ENCODE peak calls at places on chromosomes 13 and 19, in five cellular contexts. One of them, this sample, is unnamed. For H3K27me3, the result is how much of the 10 kb centered on the place peaks cover.

GRCh38 chr13:79062291-79062690 is 343.8 kb downstream of the RBM26 start:
- DNase-seq in GM12878: no peak
- DNase-seq in K562: no peak
- DNase-seq in H1: no peak
- DNase-seq in HepG2: no peak
- DNase-seq in this sample: peak

GRCh38 chr13:90427322-90428272 is 919.9 kb upstream of the MIR17HG start:
- DNase-seq in GM12878: no peak
- DNase-seq in H1: no peak
- DNase-seq in HepG2: no peak
- DNase-seq in K562: no peak
- DNase-seq in this sample: peak

GRCh38 chr19:6020166-6020967 is 42.4 kb upstream of the RANBP3 start:
- DNase-seq in K562: no peak
- DNase-seq in GM12878: no peak
- DNase-seq in HepG2: peak
- DNase-seq in H1: no peak
- DNase-seq in this sample: no peak

GRCh38 chr19:33630880-33631627 is 9.3 kb downstream of the CHST8 start:
- DNase-seq in GM12878: no peak
- DNase-seq in K562: no peak
- DNase-seq in H1: no peak
- DNase-seq in HepG2: no peak
- DNase-seq in this sample: no peak

GRCh38 chr13:51330741-51331140 is 8.8 kb upstream of the SERPINE3 start:
- DNase-seq in GM12878: peak
- DNase-seq in H1: no peak
- DNase-seq in K562: no peak
- DNase-seq in HepG2: no peak
- DNase-seq in this sample: no peak

GRCh38 chr13:76245920-76246319 is 609.8 kb downstream of the LMO7 start:
- DNase-seq in GM12878: no peak
- DNase-seq in K562: no peak
- DNase-seq in H1: no peak
- DNase-seq in HepG2: no peak
- DNase-seq in this sample: no peak

GRCh38 chr19:46824887-46825730 is 25.5 kb downstream of the AP2S1 start:
- DNase-seq in HepG2: no peak
- DNase-seq in H1: no peak
- DNase-seq in GM12878: no peak
- DNase-seq in K562: no peak
- DNase-seq in this sample: no peak

GRCh38 chr13:24618219-24618955 is 61.8 kb upstream of the ATP12A start:
- DNase-seq in GM12878: peak
- DNase-seq in K562: no peak
- DNase-seq in H1: no peak
- DNase-seq in HepG2: no peak
- DNase-seq in this sample: no peak

GRCh38 chr19:6952956-6953355 is 65.6 kb downstream of the ADGRE1 start:
- DNase-seq in K562: peak
- DNase-seq in HepG2: no peak
- DNase-seq in H1: no peak
- DNase-seq in GM12878: no peak
- DNase-seq in this sample: no peak

GRCh38 chr13:40254394-40254793 is 412.0 kb downstream of the FOXO1 start:
- DNase-seq in K562: no peak
- DNase-seq in HepG2: no peak
- DNase-seq in H1: no peak
- DNase-seq in GM12878: no peak
- DNase-seq in this sample: no peak

GRCh38 chr13:95643471-95643813 is 1.1 kb downstream of the DZIP1 start:
- DNase-seq in GM12878: no peak
- DNase-seq in K562: no peak
- DNase-seq in HepG2: peak
- DNase-seq in H1: no peak
- DNase-seq in this sample: peak

GRCh38 chr19:16851031-16851712 is 22.0 kb downstream of the SIN3B start:
- DNase-seq in GM12878: no peak
- DNase-seq in H1: no peak
- DNase-seq in K562: no peak
- DNase-seq in HepG2: no peak
- DNase-seq in this sample: no peak

GRCh38 chr13:99380921-99381645 is 73.9 kb upstream of the GPR183 start:
- DNase-seq in H1: no peak
- DNase-seq in HepG2: no peak
- DNase-seq in K562: no peak
- DNase-seq in GM12878: peak
- DNase-seq in this sample: no peak

GRCh38 chr13:99378985-99379734 is 72.0 kb upstream of the GPR183 start:
- DNase-seq in HepG2: no peak
- DNase-seq in GM12878: no peak
- DNase-seq in K562: no peak
- DNase-seq in H1: peak
- DNase-seq in this sample: peak

GRCh38 chr13:99380402-99380801 is 73.2 kb upstream of the GPR183 start:
- DNase-seq in GM12878: no peak
- DNase-seq in K562: no peak
- DNase-seq in HepG2: no peak
- DNase-seq in H1: no peak
- DNase-seq in this sample: no peak

GRCh38 chr13:99377641-99378040 is 70.4 kb upstream of the GPR183 start:
- DNase-seq in GM12878: no peak
- DNase-seq in H1: no peak
- DNase-seq in K562: no peak
- DNase-seq in HepG2: no peak
- DNase-seq in this sample: no peak

GRCh38 chr13:99379856-99380255 is 72.7 kb upstream of the GPR183 start:
- DNase-seq in GM12878: no peak
- DNase-seq in K562: no peak
- DNase-seq in H1: no peak
- DNase-seq in HepG2: no peak
- DNase-seq in this sample: no peak
- TF ChIP-seq CREB1 in GM12878: no peak
- TF ChIP-seq CREB1 in K562: no peak
- TF ChIP-seq CREB1 in H1: no peak
- TF ChIP-seq CREB1 in HepG2: no peak
- TF ChIP-seq CREB1 in this sample: no peak

GRCh38 chr19:50564229-50565105 is 3.8 kb downstream of the LRRC4B start:
- DNase-seq in GM12878: no peak
- DNase-seq in HepG2: no peak
- DNase-seq in H1: no peak
- DNase-seq in K562: no peak
- DNase-seq in this sample: no peak

GRCh38 chr19:50565984-50566903 is 2.0 kb downstream of the LRRC4B start:
- DNase-seq in H1: no peak
- DNase-seq in GM12878: no peak
- DNase-seq in K562: no peak
- DNase-seq in HepG2: no peak
- DNase-seq in this sample: peak

GRCh38 chr19:50562329-50562728 is 5.9 kb downstream of the LRRC4B start:
- DNase-seq in K562: peak
- DNase-seq in GM12878: no peak
- DNase-seq in H1: no peak
- DNase-seq in HepG2: no peak
- DNase-seq in this sample: no peak

GRCh38 chr19:50563597-50563996 is 4.6 kb downstream of the LRRC4B start:
- DNase-seq in GM12878: no peak
- DNase-seq in H1: no peak
- DNase-seq in K562: no peak
- DNase-seq in HepG2: no peak
- DNase-seq in this sample: no peak

DNA sequence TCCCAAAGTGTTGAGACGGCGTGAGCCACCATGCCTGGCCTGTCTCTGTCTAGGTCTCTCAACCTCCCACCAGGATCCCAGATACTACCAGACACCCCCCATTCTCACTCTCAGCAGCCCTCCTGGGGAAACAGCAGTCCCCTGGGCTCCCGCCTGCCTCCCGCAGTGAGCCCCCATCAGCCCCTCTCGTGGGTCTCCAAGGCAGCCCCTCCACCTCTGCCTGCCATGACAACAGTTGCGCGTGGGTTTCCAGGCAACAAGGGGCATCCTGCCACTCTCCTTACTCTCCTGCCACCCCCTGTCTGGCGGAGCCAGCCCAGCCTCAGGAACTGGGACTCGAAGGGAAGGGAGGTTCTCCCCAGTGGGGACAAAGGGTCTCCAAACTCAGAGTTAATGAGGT is 5.2 kb downstream of the LRRC4B start:
- DNase-seq in K562: no peak
- DNase-seq in HepG2: no peak
- DNase-seq in GM12878: no peak
- DNase-seq in H1: no peak
- DNase-seq in this sample: no peak
- H3K27me3 ChIP-seq in K562: under half
- H3K27me3 ChIP-seq in HepG2: under half
- H3K27me3 ChIP-seq in GM12878: under half
- H3K27me3 ChIP-seq in H1: under half
- H3K27me3 ChIP-seq in this sample: half or more

GRCh38 chr19:37127999-37128820 is 44.3 kb downstream of the ZNF585A start:
- DNase-seq in GM12878: no peak
- DNase-seq in K562: no peak
- DNase-seq in HepG2: no peak
- DNase-seq in H1: no peak
- DNase-seq in this sample: peak
- H3K4me3 ChIP-seq in GM12878: no peak
- H3K4me3 ChIP-seq in K562: no peak
- H3K4me3 ChIP-seq in HepG2: no peak
- H3K4me3 ChIP-seq in H1: no peak
- H3K4me3 ChIP-seq in this sample: no peak

DNA sequence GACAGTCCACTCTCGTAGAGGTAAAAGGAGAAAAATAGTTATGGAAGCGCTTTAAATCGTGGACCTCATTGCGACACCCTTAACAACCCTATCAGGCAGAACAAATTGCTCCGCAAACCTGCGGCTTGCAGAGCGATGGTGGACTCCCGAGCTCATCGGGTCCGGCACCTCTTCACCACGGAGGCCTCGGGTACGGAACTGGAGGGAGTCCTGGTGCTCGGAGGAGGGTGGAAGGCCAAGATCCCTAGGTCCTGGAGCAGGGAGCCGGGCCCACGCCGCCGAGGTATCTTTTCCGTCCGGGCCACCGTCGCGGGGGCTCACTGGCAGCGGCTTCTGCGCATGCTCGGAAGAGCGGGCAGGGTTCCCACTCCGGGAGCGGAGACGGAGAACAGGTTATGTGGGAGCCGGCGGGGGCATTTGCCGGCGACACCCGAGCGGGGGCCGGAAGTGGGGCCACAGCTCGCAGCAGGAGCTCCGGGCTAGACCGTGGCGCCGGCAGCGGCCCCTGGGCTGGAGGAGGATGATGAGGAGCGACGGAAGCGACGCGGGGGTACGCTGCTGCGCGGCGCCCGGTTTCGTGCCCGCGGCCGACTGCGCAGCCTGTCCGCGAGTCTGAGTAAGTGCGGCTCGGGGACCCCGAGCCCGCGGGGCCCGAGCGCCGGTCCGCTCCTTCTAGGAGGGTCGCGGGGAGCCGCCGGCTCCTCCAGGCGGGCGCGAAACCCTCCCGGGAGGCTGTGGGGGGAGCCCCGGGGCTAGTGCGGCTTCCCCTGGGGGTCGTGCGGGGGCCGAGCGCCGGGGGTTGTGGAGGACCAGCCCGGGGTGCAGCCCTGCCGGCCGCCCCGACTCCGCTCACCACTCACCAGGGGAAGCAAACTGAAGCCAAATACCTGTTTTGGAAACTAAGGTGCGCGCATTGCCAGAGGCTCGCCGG is at the start of gene ABHD13:
- DNase-seq in HepG2: peak
- DNase-seq in H1: peak
- DNase-seq in K562: peak
- DNase-seq in GM12878: peak
- DNase-seq in this sample: peak
- TF ChIP-seq CREB1 in HepG2: peak
- TF ChIP-seq CREB1 in H1: peak
- TF ChIP-seq CREB1 in K562: no peak
- TF ChIP-seq CREB1 in GM12878: peak
- TF ChIP-seq CREB1 in this sample: peak

GRCh38 chr19:13012690-13013608 is 17.7 kb downstream of the NFIX start:
- DNase-seq in K562: peak
- DNase-seq in GM12878: no peak
- DNase-seq in HepG2: peak
- DNase-seq in H1: no peak
- DNase-seq in this sample: peak

GRCh38 chr19:13010038-13010991 is 15.0 kb downstream of the NFIX start:
- DNase-seq in K562: no peak
- DNase-seq in HepG2: no peak
- DNase-seq in H1: no peak
- DNase-seq in GM12878: no peak
- DNase-seq in this sample: peak

GRCh38 chr19:13010992-13011652 is 15.8 kb downstream of the NFIX start:
- DNase-seq in H1: no peak
- DNase-seq in K562: no peak
- DNase-seq in HepG2: no peak
- DNase-seq in GM12878: no peak
- DNase-seq in this sample: no peak

GRCh38 chr19:13012390-13012689 is 17.1 kb downstream of the NFIX start:
- DNase-seq in H1: no peak
- DNase-seq in K562: no peak
- DNase-seq in HepG2: no peak
- DNase-seq in GM12878: no peak
- DNase-seq in this sample: no peak

GRCh38 chr19:13011653-13012389 is 16.5 kb downstream of the NFIX start:
- DNase-seq in H1: no peak
- DNase-seq in GM12878: no peak
- DNase-seq in K562: no peak
- DNase-seq in HepG2: no peak
- DNase-seq in this sample: peak
- H3K27me3 ChIP-seq in H1: half or more
- H3K27me3 ChIP-seq in GM12878: under half
- H3K27me3 ChIP-seq in K562: under half
- H3K27me3 ChIP-seq in HepG2: under half
- H3K27me3 ChIP-seq in this sample: half or more

GRCh38 chr13:74142257-74142656 is 8.1 kb upstream of the KLF12 start:
- DNase-seq in K562: no peak
- DNase-seq in HepG2: no peak
- DNase-seq in GM12878: no peak
- DNase-seq in H1: no peak
- DNase-seq in this sample: no peak
- H3K4me3 ChIP-seq in K562: no peak
- H3K4me3 ChIP-seq in HepG2: no peak
- H3K4me3 ChIP-seq in GM12878: no peak
- H3K4me3 ChIP-seq in H1: no peak
- H3K4me3 ChIP-seq in this sample: no peak

This sample was measured in GM23338.